ENCODE peak calls at places on chromosomes 7 and 10, in five cellular contexts. E, H, N, J and R are unnamed samples.

GRCh38 chr10:63630085-63630927 is 109.1 kb downstream of the REEP3 start:
- DNase-seq in N (peak), J (peak), H (peak), E (peak), R (peak)

GRCh38 chr7:116698396-116698795 is 26.4 kb downstream of the MET start:
- DNase-seq in E (no peak), J (no peak), H (no peak), N (no peak), R (no peak)

GRCh38 chr7:107130487-107131220 is 38.1 kb upstream of the HBP1 start:
- DNase-seq in N (no peak), H (no peak), E (peak), J (no peak), R (no peak)

GRCh38 chr7:2970907-2971306 is 72.8 kb downstream of the CARD11 start:
- DNase-seq in H (no peak), E (no peak), J (no peak), N (no peak), R (no peak)

GRCh38 chr7:10934292-10934691 is 39.4 kb upstream of the PHF14 start:
- DNase-seq in J (no peak), N (no peak), E (no peak), H (no peak), R (no peak)

GRCh38 chr7:119105381-119105780 is 880.9 kb downstream of the ANKRD7 start:
- DNase-seq in H (no peak), E (no peak), N (no peak), J (no peak), R (no peak)

GRCh38 chr10:35006836-35007235 is 83.3 kb downstream of the CUL2 start:
- DNase-seq in H (no peak), E (no peak), J (no peak), N (no peak), R (no peak)

GRCh38 chr7:128003787-128004186 is 27.4 kb downstream of the LRRC4 start:
- DNase-seq in E (no peak), N (no peak), J (peak), H (no peak), R (no peak)

GRCh38 chr7:27201231-27202017 is 1.5 kb upstream of the HOXA13 start:
- DNase-seq in J (no peak), H (no peak), E (peak), N (no peak), R (no peak)

GRCh38 chr10:100567826-100568225 is 32.1 kb downstream of the HIF1AN start:
- DNase-seq in N (no peak), E (no peak), H (no peak), J (no peak), R (no peak)

GRCh38 chr7:151086802-151087246 is 549 bp downstream of the AGAP3 start:
- DNase-seq in N (peak), H (no peak), J (peak), E (no peak), R (no peak)

GRCh38 chr10:30348378-30348776 is 701 bp downstream of the MTPAP start:
- DNase-seq in J (no peak), H (no peak), N (no peak), E (no peak), R (no peak)

GRCh38 chr10:72242675-72243074 is 26.6 kb upstream of the ASCC1 start:
- DNase-seq in J (no peak), H (no peak), E (no peak), N (no peak), R (no peak)

GRCh38 chr7:28958235-28958945 is at the start of gene TRIL:
- DNase-seq in H (no peak), E (no peak), J (peak), N (no peak), R (no peak)

GRCh38 chr10:71597821-71598498 is 121.6 kb downstream of the C10orf105 start:
- DNase-seq in J (no peak), N (no peak), E (no peak), H (no peak), R (no peak)

GRCh38 chr7:108211382-108212201 is 81.4 kb upstream of the LAMB4 start:
- DNase-seq in N (no peak), H (no peak), E (peak), J (no peak), R (no peak)

GRCh38 chr7:94509879-94510581 is 421 bp downstream of the CASD1 start:
- DNase-seq in E (peak), J (peak), H (peak), N (peak), R (peak)

GRCh38 chr10:600234-600633 is 89.2 kb downstream of the DIP2C start:
- DNase-seq in H (no peak), E (no peak), N (no peak), J (no peak), R (no peak)

GRCh38 chr10:49628599-49628998 is 14.8 kb downstream of the CHAT start:
- DNase-seq in J (no peak), H (no peak), N (no peak), E (no peak), R (no peak)

GRCh38 chr10:133422821-133423771 is 1.3 kb downstream of the SPRN start:
- DNase-seq in H (no peak), J (no peak), E (no peak), N (no peak), R (no peak)

GRCh38 chr10:15813415-15813814 is 46.9 kb downstream of the MINDY3 start:
- DNase-seq in E (no peak), H (no peak), N (no peak), J (no peak), R (no peak)